ENCODE peak calls at places on chromosomes 7 and 10, in ten cellular contexts. T, K, O, Q, D, Z, Y, J, C and F are unnamed samples. For H3K4me1, the result is how much of the 10 kb centered on the place peaks cover.

GRCh38 chr7:124460053-124460445 is 305.5 kb downstream of the GPR37 start:
- DNase-seq in Q (no peak), C (no peak), D (no peak), Z (no peak), O (peak), J (no peak), K (no peak), Y (no peak), T (no peak), F (no peak)

GRCh38 chr7:102473271-102473991 is 5.3 kb downstream of the POLR2J start:
- DNase-seq in T (no peak), K (peak), J (no peak), Y (no peak), O (no peak), Z (peak), C (no peak), D (peak), Q (no peak), F (peak)

GRCh38 chr10:59434463-59435326 is 72.3 kb upstream of the FAM13C start:
- DNase-seq in J (no peak), Q (peak), D (no peak), C (no peak), Y (no peak), K (no peak), O (peak), Z (no peak), T (no peak), F (no peak)

GRCh38 chr10:71283410-71283809 is 35.6 kb upstream of the SLC29A3 start:
- DNase-seq in Z (no peak), D (no peak), J (no peak), C (no peak), Y (no peak), O (no peak), Q (no peak), T (no peak), K (no peak), F (no peak)

GRCh38 chr10:89086801-89087513 is 96.4 kb downstream of the FAS start:
- DNase-seq in K (no peak), J (no peak), Q (peak), Z (peak), C (no peak), D (peak), Y (no peak), T (no peak), O (peak), F (peak)

GRCh38 chr7:27202018-27202740 is 2.3 kb upstream of the HOXA13 start:
- DNase-seq in D (no peak), J (no peak), C (no peak), T (no peak), Q (no peak), Y (no peak), K (no peak), O (no peak), Z (no peak), F (no peak)

GRCh38 chr7:30027915-30028748 is at the start of gene PLEKHA8:
- DNase-seq in K (peak), Y (peak), O (peak), C (peak), J (peak), D (peak), T (peak), Q (peak), Z (peak), F (peak)

GRCh38 chr7:163971-164881 is 28.1 kb upstream of the FAM20C start:
- DNase-seq in J (no peak), O (no peak), Q (no peak), Z (peak), D (no peak), T (no peak), Y (no peak), K (no peak), C (no peak), F (peak)

GRCh38 chr10:14543048-14543903 is 212.6 kb upstream of the FRMD4A start:
- DNase-seq in D (peak), J (peak), C (no peak), K (peak), Q (peak), Z (peak), Y (no peak), T (no peak), O (no peak), F (no peak)

GRCh38 chr7:129968592-129969383 is 16.0 kb upstream of the UBE2H start:
- DNase-seq in Y (no peak), K (no peak), O (no peak), J (no peak), C (no peak), Q (no peak), D (no peak), T (no peak), Z (peak), F (peak)

GRCh38 chr7:86598311-86598710 is 45.4 kb upstream of the GRM3 start:
- DNase-seq in J (no peak), C (no peak), D (no peak), Z (no peak), Y (no peak), T (no peak), Q (no peak), K (no peak), O (no peak), F (no peak)

GRCh38 chr10:6365384-6365783 is 162.7 kb downstream of the PFKFB3 start:
- DNase-seq in Y (no peak), J (no peak), K (no peak), O (no peak), T (no peak), C (peak), Q (no peak), Z (no peak), D (no peak), F (no peak)

GRCh38 chr10:7855205-7855604 is 36.9 kb downstream of the TAF3 start:
- DNase-seq in Y (no peak), Q (no peak), C (no peak), K (no peak), T (no peak), O (no peak), Z (no peak), D (no peak), J (no peak), F (no peak)

GRCh38 chr10:95315509-95315908 is 24.7 kb upstream of the PDLIM1 start:
- DNase-seq in J (no peak), K (no peak), Y (no peak), T (no peak), O (no peak), Q (no peak), Z (no peak), D (no peak), C (no peak), F (no peak)

GRCh38 chr7:135147899-135148721 is at the start of gene TMEM140:
- DNase-seq in K (peak), C (peak), T (peak), J (peak), Y (no peak), D (peak), O (peak), Q (peak), Z (no peak), F (peak)

GRCh38 chr10:8873310-8873709 is 818.8 kb downstream of the GATA3 start:
- DNase-seq in O (no peak), C (no peak), K (no peak), Z (no peak), D (no peak), J (no peak), Y (no peak), Q (no peak), T (no peak), F (no peak)

GRCh38 chr10:91662993-91663392 is 30.1 kb upstream of the PPP1R3C start:
- DNase-seq in Q (no peak), Y (no peak), T (no peak), O (no peak), D (no peak), K (no peak), C (no peak), Z (no peak), J (no peak), F (no peak)

GRCh38 chr10:35398355-35398754 is 62.0 kb downstream of the CCNY start:
- DNase-seq in O (peak), Q (peak), T (no peak), C (no peak), Z (no peak), J (no peak), K (no peak), Y (no peak), D (no peak), F (no peak)

GRCh38 chr10:37488792-37489657 is 363.6 kb downstream of the ANKRD30A start:
- DNase-seq in D (no peak), Z (no peak), T (no peak), C (no peak), J (no peak), O (no peak), Y (peak), K (no peak), Q (no peak), F (no peak)

GRCh38 chr7:79778786-79779382 is 325.4 kb upstream of the MAGI2 start:
- DNase-seq in K (no peak), D (no peak), Q (peak), Y (no peak), Z (no peak), T (no peak), J (no peak), C (no peak), O (peak), F (no peak)

GRCh38 chr10:74290703-74291102 is 139.7 kb downstream of the ADK start:
- DNase-seq in D (no peak), K (no peak), J (no peak), Z (no peak), O (peak), C (no peak), Y (no peak), Q (peak), T (no peak), F (no peak)

GRCh38 chr10:6141296-6142151 is 52.7 kb downstream of the RBM17 start:
- DNase-seq in Z (no peak), T (no peak), O (peak), Q (peak), C (peak), D (no peak), Y (peak), K (peak), J (no peak), F (peak)

GRCh38 chr7:75639071-75639892 is 99.5 kb downstream of the HIP1 start:
- DNase-seq in Z (peak), K (no peak), Q (peak), O (peak), C (no peak), J (peak), Y (no peak), T (peak), D (peak), F (peak)

GRCh38 chr7:80681272-80681885 is 42.9 kb downstream of the CD36 start:
- DNase-seq in Q (peak), T (no peak), O (peak), Y (peak), Z (no peak), K (peak), C (no peak), J (no peak), D (no peak), F (no peak)

GRCh38 chr10:112601214-112602090 is 154.4 kb downstream of the VTI1A start:
- DNase-seq in C (no peak), K (no peak), T (no peak), Y (no peak), Z (no peak), D (no peak), J (no peak), O (no peak), Q (no peak), F (no peak)

GRCh38 chr7:20214787-20215669 is 2.2 kb downstream of the MACC1 start:
- DNase-seq in Q (no peak), Z (peak), K (no peak), T (no peak), C (no peak), J (no peak), D (no peak), O (no peak), Y (no peak), F (no peak)

GRCh38 chr10:43939939-43940810 is 291.5 kb upstream of the ZNF32 start:
- DNase-seq in C (peak), O (peak), Q (peak), T (no peak), Y (no peak), Z (no peak), J (no peak), D (peak), K (no peak), F (no peak)

GRCh38 chr7:64876792-64877713 is 26.0 kb upstream of the ZNF273 start:
- DNase-seq in J (peak), T (peak), C (peak), D (peak), O (no peak), K (peak), Q (no peak), Y (no peak), Z (peak), F (peak)

GRCh38 chr7:34747842-34748241 is 89.8 kb downstream of the NPSR1 start:
- DNase-seq in J (no peak), K (no peak), D (no peak), Y (no peak), O (no peak), Z (no peak), Q (no peak), T (no peak), C (peak), F (no peak)

GRCh38 chr7:90727412-90727811 is 131.3 kb downstream of the CDK14 start:
- DNase-seq in D (no peak), Y (no peak), K (no peak), Z (no peak), T (no peak), C (no peak), Q (peak), O (no peak), J (no peak), F (no peak)

GRCh38 chr10:127186846-127187245 is 9.5 kb downstream of the INSYN2A start:
- DNase-seq in K (no peak), J (no peak), Y (no peak), T (no peak), Q (no peak), D (no peak), O (no peak), C (no peak), Z (no peak), F (no peak)

GRCh38 chr7:493661-494251 is 25.9 kb downstream of the PDGFA start:
- DNase-seq in C (no peak), Y (no peak), K (no peak), J (no peak), O (no peak), D (no peak), Z (peak), Q (no peak), T (no peak), F (peak)

GRCh38 chr7:129781128-129781855 is 169.8 kb downstream of the NRF1 start:
- DNase-seq in D (no peak), Y (peak), O (no peak), C (no peak), J (no peak), Z (no peak), T (no peak), K (peak), Q (no peak), F (no peak)

GRCh38 chr7:149286811-149287400 is 24.9 kb downstream of the ZNF783 start:
- DNase-seq in K (no peak), C (no peak), Q (no peak), O (peak), J (no peak), Z (no peak), D (no peak), Y (no peak), T (no peak), F (no peak)

GRCh38 chr10:110501142-110501937 is 3.6 kb downstream of the DUSP5 start:
- DNase-seq in T (peak), D (peak), K (peak), C (peak), Y (peak), Z (peak), O (peak), Q (peak), J (no peak), F (peak)

GRCh38 chr10:110502851-110503301 is 5.2 kb downstream of the DUSP5 start:
- DNase-seq in C (peak), T (no peak), J (no peak), O (peak), Q (peak), Y (no peak), D (peak), Z (no peak), K (peak), F (no peak)

GRCh38 chr10:110500515-110500905 is 2.8 kb downstream of the DUSP5 start:
- DNase-seq in K (peak), Z (no peak), O (peak), Q (peak), Y (no peak), D (peak), C (no peak), T (no peak), J (no peak), F (peak)

GRCh38 chr10:110503528-110504110 is 5.9 kb downstream of the DUSP5 start:
- DNase-seq in C (no peak), K (no peak), J (no peak), Y (no peak), D (no peak), Z (no peak), O (no peak), T (no peak), Q (no peak), F (no peak)

DNA sequence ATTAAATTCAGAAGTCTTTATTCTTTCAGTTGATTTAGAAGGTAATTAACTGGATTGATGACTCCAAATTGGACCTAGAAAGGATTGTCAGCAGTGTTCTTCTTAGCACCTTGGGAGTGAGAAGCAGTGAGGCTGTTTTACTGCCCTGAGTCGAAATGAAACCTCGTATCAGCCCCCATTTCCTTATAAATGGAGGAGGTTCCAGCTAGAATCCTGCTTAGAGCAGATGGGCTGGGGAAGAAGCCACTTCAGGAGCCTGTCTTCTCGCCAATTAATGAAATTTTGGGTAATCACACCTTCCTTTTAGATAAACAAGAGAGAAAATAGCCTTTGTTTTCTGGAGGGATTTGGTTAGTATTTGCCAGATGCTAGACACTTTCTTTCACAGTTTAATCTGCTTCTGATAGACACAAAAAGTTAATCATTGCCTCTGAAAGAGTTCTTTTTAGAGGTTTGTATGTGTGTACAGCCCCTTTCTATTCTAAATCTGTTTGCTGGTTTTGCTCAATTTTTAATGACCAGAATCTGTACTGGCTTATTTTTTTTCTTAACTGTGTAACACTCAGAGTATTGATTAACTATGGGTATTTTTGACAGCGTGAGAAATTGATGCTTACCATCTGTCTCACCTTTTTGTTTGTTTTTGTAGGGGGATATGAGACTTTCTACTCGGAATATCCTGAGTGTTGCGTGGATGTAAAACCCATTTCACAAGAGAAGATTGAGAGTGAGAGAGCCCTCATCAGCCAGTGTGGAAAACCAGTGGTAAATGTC is 4.6 kb downstream of the DUSP5 start:
- DNase-seq in T (no peak), J (no peak), K (peak), Z (no peak), Y (no peak), C (no peak), D (no peak), O (no peak), Q (no peak), F (no peak)
- H3K4me1 ChIP-seq in T (half or more), J (half or more), K (half or more), Z (half or more), Y (half or more), C (under half), D (half or more), O (under half), Q (under half), F (under half)

DNA sequence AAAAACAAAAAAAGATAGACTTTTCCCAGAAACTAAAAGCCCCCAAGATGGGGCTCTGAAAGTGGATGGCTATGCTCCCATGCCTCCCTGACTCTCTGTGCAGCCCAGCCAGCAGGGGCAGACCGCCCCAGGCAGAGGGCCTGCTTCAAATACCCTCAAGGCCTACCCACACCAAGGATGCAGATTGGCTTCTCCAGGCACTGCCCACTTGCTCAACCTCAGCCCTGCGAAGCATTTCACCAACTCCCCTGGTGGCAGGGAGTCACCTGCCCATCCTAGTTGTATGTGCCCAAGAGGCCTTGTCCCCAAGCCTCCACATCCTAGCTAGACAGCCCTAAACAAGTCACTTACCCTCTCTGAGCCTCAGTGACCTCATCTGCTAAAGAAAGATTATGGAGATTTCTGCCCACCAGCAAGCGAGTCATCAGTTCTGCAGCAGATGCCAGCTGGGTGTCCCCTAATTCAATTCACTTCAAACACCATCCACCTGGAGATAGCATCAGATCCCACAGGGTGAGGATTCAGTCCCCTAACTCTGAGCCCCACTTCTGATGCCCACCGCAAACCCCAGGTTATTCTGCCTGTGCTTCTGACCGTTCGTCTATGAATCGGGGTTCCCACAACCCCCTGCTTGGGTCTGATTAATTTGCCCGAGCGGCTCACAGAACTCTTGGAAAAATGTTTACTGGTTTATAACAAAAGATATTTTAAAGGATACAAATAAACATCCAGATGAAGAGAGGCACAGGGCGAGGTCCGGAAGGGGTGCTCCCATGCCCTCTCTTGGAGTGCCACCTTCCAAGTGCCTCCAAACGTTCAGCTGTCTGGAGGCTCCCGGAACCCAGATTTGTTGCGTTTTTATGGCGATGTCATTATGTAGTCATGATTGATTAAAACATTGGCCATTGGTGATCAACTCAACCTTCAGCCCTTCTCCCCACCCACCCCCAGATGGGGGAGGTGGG is 18.6 kb upstream of the ZMIZ1 start:
- DNase-seq in J (no peak), Z (peak), C (no peak), O (peak), Q (no peak), K (no peak), Y (no peak), T (no peak), D (no peak), F (peak)
- H3K27ac ChIP-seq in J (no peak), Z (no peak), C (no peak), O (no peak), Q (no peak), K (no peak), Y (no peak), T (peak), D (no peak), F (no peak)

GRCh38 chr7:1739593-1739992 is 69.5 kb downstream of the ELFN1 start:
- DNase-seq in D (no peak), O (no peak), Z (no peak), Q (no peak), J (no peak), C (no peak), Y (no peak), T (no peak), K (no peak), F (no peak)

GRCh38 chr7:1737956-1738355 is 67.9 kb downstream of the ELFN1 start:
- DNase-seq in J (no peak), K (no peak), Q (no peak), T (no peak), D (no peak), C (no peak), O (no peak), Z (no peak), Y (no peak), F (peak)

GRCh38 chr7:1738511-1738910 is 68.4 kb downstream of the ELFN1 start:
- DNase-seq in T (no peak), O (no peak), J (no peak), Z (no peak), Q (no peak), C (no peak), K (no peak), D (no peak), Y (no peak), F (no peak)

GRCh38 chr7:1740214-1740613 is 70.1 kb downstream of the ELFN1 start:
- DNase-seq in D (no peak), O (no peak), C (no peak), Y (no peak), J (no peak), Q (no peak), T (no peak), Z (no peak), K (no peak), F (peak)

DNA sequence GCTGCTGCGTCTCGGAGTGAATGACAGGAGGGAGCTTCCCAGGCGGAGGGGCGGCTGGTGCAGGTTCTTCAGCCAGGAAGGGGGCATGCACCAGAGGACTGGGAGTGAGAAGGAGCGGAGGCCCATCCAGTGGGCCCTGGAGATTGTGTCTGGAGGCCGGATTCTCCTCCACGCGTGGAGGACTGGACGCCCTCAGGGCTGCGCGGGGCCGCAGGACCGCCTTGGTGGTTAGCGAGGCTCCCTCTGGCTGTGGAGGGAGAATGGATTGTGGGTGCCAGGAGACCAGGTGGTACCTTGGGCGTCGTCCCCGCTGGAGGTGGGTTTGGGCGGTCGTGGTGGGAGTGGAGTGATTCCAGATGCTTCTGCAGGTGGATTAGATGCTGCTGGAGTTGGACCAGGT is 68.9 kb downstream of the ELFN1 start:
- DNase-seq in Q (no peak), C (no peak), O (no peak), Y (no peak), K (no peak), Z (no peak), T (no peak), J (no peak), D (no peak), F (peak)
- H3K4me1 ChIP-seq in Q (under half), C (under half), O (under half), Y (under half), K (under half), Z (under half), T (under half), J (under half), D (under half), F (under half)

GRCh38 chr10:103832806-103833205 is 22.6 kb downstream of the SH3PXD2A start:
- DNase-seq in K (no peak), Q (no peak), O (no peak), Y (no peak), T (no peak), C (no peak), Z (no peak), J (no peak), D (no peak), F (no peak)
- H3K27ac ChIP-seq in K (no peak), Q (no peak), O (no peak), Y (peak), T (no peak), C (no peak), Z (no peak), J (no peak), D (no peak), F (no peak)